ENCODE peak calls at places on chromosomes 6 and 20, in ten cellular contexts. V, N, I, U, O, M, E, P, A and L are unnamed samples.

GRCh38 chr20:10559266-10559665 is 114.5 kb downstream of the JAG1 start:
- DNase-seq in M (no peak), O (no peak), U (no peak), E (no peak), A (no peak), I (no peak), V (no peak), N (no peak), P (no peak), L (no peak)

GRCh38 chr6:164200071-164200470 is 785.6 kb downstream of the QKI start:
- DNase-seq in P (no peak), A (no peak), M (peak; percentile 20), V (no peak), I (no peak), E (no peak), U (no peak), N (no peak), O (no peak), L (no peak)

GRCh38 chr20:53294804-53295203 is 298.8 kb downstream of the ZNF217 start:
- DNase-seq in O (no peak), U (no peak), E (no peak), A (no peak), P (no peak), I (no peak), V (no peak), M (peak; percentile 3), N (no peak), L (no peak)

GRCh38 chr20:44709797-44710196 is 5.4 kb upstream of the CCN5 start:
- DNase-seq in P (no peak), E (no peak), O (no peak), I (no peak), N (no peak), V (no peak), A (no peak), M (no peak), U (no peak), L (no peak)

GRCh38 chr20:20225325-20225724 is 142.6 kb upstream of the INSM1 start:
- DNase-seq in A (peak; percentile 71), U (peak; percentile 35), O (no peak), V (no peak), M (no peak), P (no peak), E (no peak), N (no peak), I (no peak), L (no peak)

GRCh38 chr6:155645328-155645727 is 189.7 kb upstream of the NOX3 start:
- DNase-seq in P (no peak), A (no peak), N (peak; percentile 17), E (no peak), U (no peak), V (no peak), M (no peak), I (no peak), O (no peak), L (no peak)

GRCh38 chr6:25497383-25497782 is 154.6 kb upstream of the SCGN start:
- DNase-seq in O (no peak), E (no peak), M (no peak), I (no peak), V (no peak), N (no peak), P (no peak), U (no peak), A (no peak), L (no peak)

GRCh38 chr6:145074805-145075204 is 660.5 kb downstream of the EPM2A start:
- DNase-seq in I (no peak), E (no peak), U (no peak), M (no peak), A (no peak), P (no peak), V (no peak), N (no peak), O (no peak), L (no peak)

GRCh38 chr6:17505062-17505476 is 95.0 kb upstream of the FAM8A1 start:
- DNase-seq in U (peak; percentile 24), E (peak; percentile 46), P (no peak), M (peak; percentile 39), A (no peak), O (no peak), I (no peak), N (peak; percentile 41), V (no peak), L (no peak)

GRCh38 chr6:79676785-79677736 is 45.9 kb downstream of the SH3BGRL2 start:
- DNase-seq in M (no peak), V (no peak), U (no peak), E (no peak), A (no peak), P (no peak), O (no peak), N (no peak), I (no peak), L (no peak)

GRCh38 chr20:58649288-58650180 is 1.5 kb upstream of the STX16 start:
- DNase-seq in M (no peak), A (no peak), O (peak; percentile 21), I (no peak), V (no peak), P (no peak), U (peak; percentile 50), N (no peak), E (no peak), L (no peak)

GRCh38 chr20:45612314-45612713 is 17.2 kb upstream of the WFDC10A start:
- DNase-seq in A (no peak), O (no peak), E (no peak), U (no peak), V (no peak), N (no peak), I (no peak), M (no peak), P (no peak), L (no peak)

GRCh38 chr6:165056292-165056691 is 253.1 kb downstream of the C6orf118 start:
- DNase-seq in M (no peak), P (no peak), A (no peak), O (no peak), N (no peak), E (no peak), V (no peak), U (no peak), I (no peak), L (no peak)

GRCh38 chr20:25459111-25459830 is 51.8 kb downstream of the GINS1 start:
- DNase-seq in V (no peak), P (no peak), O (no peak), N (no peak), M (no peak), U (no peak), E (no peak), A (no peak), I (no peak), L (no peak)

GRCh38 chr6:6654599-6655575 is 66.4 kb downstream of the LY86 start:
- DNase-seq in E (no peak), N (peak; percentile 66), V (no peak), P (no peak), M (peak; percentile 56), I (no peak), A (no peak), O (no peak), U (no peak), L (no peak)

GRCh38 chr6:78909391-78909790 is 42.0 kb downstream of the IRAK1BP1 start:
- DNase-seq in O (no peak), N (peak; percentile 74), V (no peak), A (no peak), M (peak; percentile 88), P (peak; percentile 57), U (no peak), I (no peak), E (peak; percentile 26), L (peak; percentile 76)

GRCh38 chr20:23180451-23180921 is 94.4 kb upstream of the CD93 start:
- DNase-seq in O (no peak), A (no peak), E (no peak), U (no peak), P (no peak), I (no peak), N (no peak), M (no peak), V (peak; percentile 46), L (no peak)

GRCh38 chr20:32574296-32575226 is 10.6 kb downstream of the NOL4L start:
- DNase-seq in N (peak; percentile 87), O (peak; percentile 43), V (peak; percentile 51), I (no peak), U (no peak), E (no peak), P (peak; percentile 49), M (peak; percentile 71), A (no peak), L (peak; percentile 44)

GRCh38 chr6:127606131-127606562 is 29.2 kb downstream of the C6orf58 start:
- DNase-seq in U (peak; percentile 48), N (peak; percentile 52), O (no peak), E (peak; percentile 18), A (peak; percentile 58), M (peak; percentile 40), P (no peak), I (no peak), V (no peak), L (peak; percentile 20)

GRCh38 chr6:41161851-41162552 is 914 bp downstream of the TREM2 start:
- DNase-seq in I (no peak), E (no peak), P (no peak), O (no peak), V (no peak), M (no peak), A (no peak), N (no peak), U (no peak), L (no peak)

GRCh38 chr6:5260111-5260620 is 584 bp downstream of the LYRM4 start:
- DNase-seq in O (peak; percentile 59), V (peak; percentile 54), U (peak; percentile 86), N (peak; percentile 68), P (no peak), A (peak; percentile 57), M (peak; percentile 29), I (peak; percentile 41), E (peak; percentile 87), L (peak; percentile 5)

GRCh38 chr6:45394586-45395095 is 16.9 kb upstream of the SUPT3H start:
- DNase-seq in N (no peak), V (no peak), I (no peak), E (no peak), U (no peak), A (no peak), P (no peak), O (no peak), M (no peak), L (no peak)

GRCh38 chr6:43776115-43776798 is 6.2 kb downstream of the VEGFA start:
- DNase-seq in I (no peak), A (no peak), M (no peak), N (no peak), U (no peak), V (no peak), O (no peak), P (no peak), E (no peak), L (no peak)

GRCh38 chr6:114862809-114863208 is 520.0 kb upstream of the HS3ST5 start:
- DNase-seq in V (no peak), I (no peak), A (no peak), O (no peak), N (no peak), E (no peak), P (no peak), M (no peak), U (no peak), L (no peak)

GRCh38 chr20:1663917-1664316 is 6.3 kb upstream of the SIRPG start:
- DNase-seq in P (no peak), M (peak; percentile 7), A (no peak), U (no peak), I (no peak), N (peak; percentile 23), E (no peak), V (no peak), O (no peak), L (no peak)

GRCh38 chr20:52761867-52762266 is 210.3 kb upstream of the TSHZ2 start:
- DNase-seq in A (no peak), I (no peak), M (no peak), V (no peak), P (no peak), N (no peak), U (no peak), O (no peak), E (no peak), L (no peak)

GRCh38 chr6:141110486-141110885 is 1022.2 kb upstream of the GJE1 start:
- DNase-seq in O (no peak), M (peak; percentile 80), N (peak; percentile 44), U (no peak), A (no peak), E (no peak), P (peak; percentile 21), V (no peak), I (no peak), L (peak; percentile 24)

GRCh38 chr6:166058064-166058739 is 109.4 kb downstream of the TBXT start:
- DNase-seq in P (no peak), U (no peak), E (no peak), M (peak; percentile 36), I (no peak), A (no peak), N (peak; percentile 5), O (no peak), V (peak; percentile 28), L (no peak)